ENCODE peak calls at places on chromosome 21, in four cellular contexts. One of them, this sample, is unnamed.

GRCh38 chr21:41164981-41165650 is 2.8 kb upstream of the BACE2 start:
- DNase-seq in ovary: no peak
- DNase-seq in stomach: peak; percentile 89
- DNase-seq in gastrocnemius medialis: peak; percentile 30
- DNase-seq in this sample: no peak

GRCh38 chr21:26177187-26177586 is 6.6 kb upstream of the APP start:
- DNase-seq in ovary: no peak
- DNase-seq in stomach: no peak
- DNase-seq in gastrocnemius medialis: no peak
- DNase-seq in this sample: peak; percentile 9

GRCh38 chr21:36589352-36589971 is 109.5 kb upstream of the SIM2 start:
- DNase-seq in ovary: no peak
- DNase-seq in stomach: peak; percentile 54
- DNase-seq in gastrocnemius medialis: no peak
- DNase-seq in this sample: peak; percentile 23

GRCh38 chr21:29308456-29308783 is 9.7 kb downstream of the BACH1 start:
- DNase-seq in ovary: no peak
- DNase-seq in stomach: no peak
- DNase-seq in gastrocnemius medialis: no peak
- DNase-seq in this sample: no peak

GRCh38 chr21:7917729-7918128 is 2603.7 kb upstream of the TPTE start:
- DNase-seq in ovary: no peak
- DNase-seq in stomach: no peak
- DNase-seq in gastrocnemius medialis: no peak
- DNase-seq in this sample: no peak

GRCh38 chr21:40829791-40830190 is 17.2 kb downstream of the DSCAM start:
- DNase-seq in ovary: no peak
- DNase-seq in stomach: no peak
- DNase-seq in gastrocnemius medialis: no peak
- DNase-seq in this sample: no peak

GRCh38 chr21:28298251-28298672 is 694.4 kb downstream of the LTN1 start:
- DNase-seq in ovary: no peak
- DNase-seq in stomach: no peak
- DNase-seq in gastrocnemius medialis: no peak
- DNase-seq in this sample: no peak

GRCh38 chr21:25994758-25995163 is 175.8 kb downstream of the APP start:
- DNase-seq in ovary: no peak
- DNase-seq in stomach: no peak
- DNase-seq in gastrocnemius medialis: no peak
- DNase-seq in this sample: no peak

GRCh38 chr21:30838536-30838935 is 9.0 kb upstream of the KRTAP7-1 start:
- DNase-seq in ovary: no peak
- DNase-seq in stomach: no peak
- DNase-seq in gastrocnemius medialis: no peak
- DNase-seq in this sample: no peak

GRCh38 chr21:29338256-29338655 is 39.5 kb downstream of the BACH1 start:
- DNase-seq in ovary: no peak
- DNase-seq in stomach: no peak
- DNase-seq in gastrocnemius medialis: no peak
- DNase-seq in this sample: no peak

GRCh38 chr21:29271927-29272333 is 26.8 kb upstream of the BACH1 start:
- DNase-seq in ovary: no peak
- DNase-seq in stomach: no peak
- DNase-seq in gastrocnemius medialis: no peak
- DNase-seq in this sample: no peak

GRCh38 chr21:24280591-24280990 is 1326.7 kb downstream of the MRPL39 start:
- DNase-seq in ovary: no peak
- DNase-seq in stomach: no peak
- DNase-seq in gastrocnemius medialis: no peak
- DNase-seq in this sample: no peak

GRCh38 chr21:20040768-20041167 is 957.4 kb upstream of the NCAM2 start:
- DNase-seq in ovary: no peak
- DNase-seq in stomach: no peak
- DNase-seq in gastrocnemius medialis: no peak
- DNase-seq in this sample: no peak

GRCh38 chr21:17690078-17690494 is 77.4 kb upstream of the BTG3 start:
- DNase-seq in ovary: no peak
- DNase-seq in stomach: no peak
- DNase-seq in gastrocnemius medialis: no peak
- DNase-seq in this sample: no peak

GRCh38 chr21:29499734-29500343 is 201.1 kb downstream of the BACH1 start:
- DNase-seq in ovary: no peak
- DNase-seq in stomach: no peak
- DNase-seq in gastrocnemius medialis: no peak
- DNase-seq in this sample: no peak

GRCh38 chr21:28196981-28197380 is 795.7 kb downstream of the LTN1 start:
- DNase-seq in ovary: no peak
- DNase-seq in stomach: no peak
- DNase-seq in gastrocnemius medialis: no peak
- DNase-seq in this sample: no peak

GRCh38 chr21:14376854-14377253 is 6.1 kb downstream of the HSPA13 start:
- DNase-seq in ovary: no peak
- DNase-seq in stomach: no peak
- DNase-seq in gastrocnemius medialis: no peak
- DNase-seq in this sample: no peak

GRCh38 chr21:28235169-28235892 is 757.3 kb downstream of the LTN1 start:
- DNase-seq in ovary: no peak
- DNase-seq in stomach: no peak
- DNase-seq in gastrocnemius medialis: no peak
- DNase-seq in this sample: no peak

GRCh38 chr21:17929514-17929913 is 110.4 kb upstream of the C21orf91 start:
- DNase-seq in ovary: no peak
- DNase-seq in stomach: no peak
- DNase-seq in gastrocnemius medialis: no peak
- DNase-seq in this sample: no peak

GRCh38 chr21:29540289-29540688 is 241.6 kb downstream of the BACH1 start:
- DNase-seq in ovary: no peak
- DNase-seq in stomach: no peak
- DNase-seq in gastrocnemius medialis: no peak
- DNase-seq in this sample: no peak

GRCh38 chr21:16492892-16493291 is 763.1 kb downstream of the USP25 start:
- DNase-seq in ovary: no peak
- DNase-seq in stomach: no peak
- DNase-seq in gastrocnemius medialis: no peak
- DNase-seq in this sample: no peak

GRCh38 chr21:15592271-15592860 is 137.4 kb upstream of the USP25 start:
- DNase-seq in ovary: no peak
- DNase-seq in stomach: no peak
- DNase-seq in gastrocnemius medialis: no peak
- DNase-seq in this sample: no peak

GRCh38 chr21:36237441-36237840 is 80.8 kb downstream of the DOP1B start:
- DNase-seq in ovary: no peak
- DNase-seq in stomach: no peak
- DNase-seq in gastrocnemius medialis: no peak
- DNase-seq in this sample: no peak

GRCh38 chr21:33712022-33712803 is 69.9 kb downstream of the ITSN1 start:
- DNase-seq in ovary: no peak
- DNase-seq in stomach: no peak
- DNase-seq in gastrocnemius medialis: no peak
- DNase-seq in this sample: no peak
- TF ChIP-seq POLR2A in ovary: no peak
- TF ChIP-seq POLR2A in stomach: no peak
- TF ChIP-seq POLR2A in gastrocnemius medialis: no peak
- TF ChIP-seq POLR2A in this sample: no peak

GRCh38 chr21:34887729-34888568 is 161.2 kb downstream of the RUNX1 start:
- DNase-seq in ovary: peak; percentile 57
- DNase-seq in stomach: peak; percentile 82
- DNase-seq in gastrocnemius medialis: peak; percentile 88
- DNase-seq in this sample: peak; percentile 69

GRCh38 chr21:34884346-34884929 is 164.7 kb downstream of the RUNX1 start:
- DNase-seq in ovary: no peak
- DNase-seq in stomach: no peak
- DNase-seq in gastrocnemius medialis: no peak
- DNase-seq in this sample: no peak

GRCh38 chr21:34885125-34885524 is 164.0 kb downstream of the RUNX1 start:
- DNase-seq in ovary: no peak
- DNase-seq in stomach: no peak
- DNase-seq in gastrocnemius medialis: no peak
- DNase-seq in this sample: no peak

GRCh38 chr21:34886554-34887385 is 162.3 kb downstream of the RUNX1 start:
- DNase-seq in ovary: peak; percentile 34
- DNase-seq in stomach: no peak
- DNase-seq in gastrocnemius medialis: no peak
- DNase-seq in this sample: no peak

GRCh38 chr21:34885636-34886553 is 163.2 kb downstream of the RUNX1 start:
- DNase-seq in ovary: peak; percentile 38
- DNase-seq in stomach: no peak
- DNase-seq in gastrocnemius medialis: no peak
- DNase-seq in this sample: no peak
- H3K36me3 ChIP-seq in ovary: no peaks in the 10 kb centered on the region
- H3K36me3 ChIP-seq in stomach: no peaks in the 10 kb centered on the region
- H3K36me3 ChIP-seq in gastrocnemius medialis: no peaks in the 10 kb centered on the region
- H3K36me3 ChIP-seq in this sample: no peaks in the 10 kb centered on the region

DNA sequence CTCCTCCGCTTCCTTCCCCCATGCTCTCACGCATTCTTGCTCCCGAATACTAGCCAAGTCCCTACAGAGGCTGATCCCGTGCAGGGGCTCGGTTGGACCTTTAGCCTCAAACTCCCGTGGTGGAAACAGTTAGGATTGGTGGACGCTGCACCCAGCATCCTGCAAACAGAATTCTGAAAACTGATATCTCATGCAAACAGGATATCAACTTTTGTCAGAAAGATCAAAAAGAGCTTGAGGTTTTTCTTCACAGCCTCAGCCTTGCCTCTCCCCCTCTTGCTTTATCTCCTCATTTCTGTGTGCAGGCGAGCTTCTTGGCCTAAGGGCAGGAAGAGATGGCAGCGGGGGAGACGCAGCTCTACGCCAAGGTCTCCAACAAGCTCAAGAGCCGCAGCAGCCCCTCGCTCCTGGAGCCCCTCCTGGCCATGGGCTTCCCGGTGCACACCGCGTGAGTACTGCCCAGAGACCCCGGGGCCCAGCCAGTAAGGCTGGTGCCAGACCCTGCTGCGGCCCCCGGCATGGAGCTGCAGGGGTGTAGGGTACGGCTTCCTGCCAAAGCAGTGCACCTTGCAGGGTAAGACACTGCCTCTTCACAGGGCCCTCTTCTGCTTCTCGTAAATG is at the start of gene UBASH3A:
- DNase-seq in ovary: no peak
- DNase-seq in stomach: no peak
- DNase-seq in gastrocnemius medialis: no peak
- DNase-seq in this sample: no peak
- TF ChIP-seq POLR2A in ovary: no peak
- TF ChIP-seq POLR2A in stomach: no peak
- TF ChIP-seq POLR2A in gastrocnemius medialis: no peak
- TF ChIP-seq POLR2A in this sample: no peak

DNA sequence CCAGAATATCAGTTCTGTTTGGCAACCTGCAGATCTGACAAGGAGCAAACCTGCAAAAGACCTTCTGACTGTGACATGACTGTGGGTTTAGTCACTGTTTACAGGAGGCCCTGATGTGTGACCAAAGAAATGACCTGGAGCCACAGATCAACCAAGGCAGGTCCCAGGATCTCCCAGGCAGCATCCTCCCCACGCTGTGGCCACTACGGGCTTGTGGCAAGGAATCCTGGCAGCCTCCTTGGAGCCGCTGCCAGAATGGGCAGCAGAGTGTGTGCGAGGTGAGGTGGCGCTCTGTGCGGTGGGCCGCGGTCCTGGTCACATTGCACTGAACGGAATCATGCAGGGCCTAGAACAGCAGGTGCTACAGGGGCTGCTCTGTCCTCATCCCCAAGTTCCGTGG is 15.9 kb downstream of the MCM3AP start:
- DNase-seq in ovary: no peak
- DNase-seq in stomach: no peak
- DNase-seq in gastrocnemius medialis: no peak
- DNase-seq in this sample: no peak
- H3K36me3 ChIP-seq in ovary: no peaks in the 10 kb centered on the region
- H3K36me3 ChIP-seq in stomach: peaks cover 100% of the 10 kb centered on the region
- H3K36me3 ChIP-seq in gastrocnemius medialis: peaks cover 100% of the 10 kb centered on the region
- H3K36me3 ChIP-seq in this sample: peaks cover 85% of the 10 kb centered on the region

DNA sequence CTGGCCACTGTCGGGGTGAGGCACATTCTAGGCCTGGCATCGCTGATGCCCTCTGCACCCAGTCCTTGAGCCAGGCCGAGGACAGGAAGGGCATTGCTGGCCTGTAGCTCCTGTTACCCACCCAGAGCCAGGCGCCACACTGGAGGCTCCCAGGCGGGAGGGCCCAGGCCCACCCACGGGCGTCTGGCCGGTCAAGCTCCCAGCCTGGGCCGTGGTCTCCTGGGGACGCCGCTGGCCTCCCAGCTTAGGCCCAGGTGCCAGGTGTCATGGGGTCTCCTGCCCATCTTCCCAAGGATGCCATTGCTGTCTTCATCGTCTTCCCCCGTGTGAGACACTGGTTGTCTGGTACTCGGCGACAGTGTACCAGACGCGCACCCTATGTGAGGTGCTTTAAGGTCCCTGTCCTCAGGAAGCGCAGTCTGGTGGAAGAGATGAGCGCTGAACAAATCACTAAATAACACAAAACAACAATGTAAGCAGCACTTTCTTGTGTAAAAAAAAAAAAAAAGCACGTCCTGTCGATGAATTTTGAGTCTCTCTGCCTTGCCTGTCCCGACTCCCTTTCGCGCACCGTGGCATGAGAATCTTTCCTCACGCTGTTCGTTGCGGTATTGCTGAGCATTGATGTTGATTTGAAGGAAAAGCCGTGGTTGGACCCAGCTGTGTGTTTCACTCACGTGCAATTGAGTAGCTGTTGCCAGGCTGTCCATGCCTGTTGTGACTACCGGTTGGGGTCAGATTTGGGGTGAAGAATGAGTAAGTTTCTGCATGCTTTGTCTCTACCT is 27.0 kb upstream of the TRAPPC10 start:
- DNase-seq in ovary: no peak
- DNase-seq in stomach: no peak
- DNase-seq in gastrocnemius medialis: no peak
- DNase-seq in this sample: no peak
- TF ChIP-seq POLR2A in ovary: no peak
- TF ChIP-seq POLR2A in stomach: no peak
- TF ChIP-seq POLR2A in gastrocnemius medialis: no peak
- TF ChIP-seq POLR2A in this sample: no peak

GRCh38 chr21:45267390-45267760 is 20.3 kb downstream of the POFUT2 start:
- DNase-seq in ovary: peak; percentile 13
- DNase-seq in stomach: peak; percentile 5
- DNase-seq in gastrocnemius medialis: no peak
- DNase-seq in this sample: no peak
- H3K36me3 ChIP-seq in ovary: no peaks in the 10 kb centered on the region
- H3K36me3 ChIP-seq in stomach: peaks cover 95% of the 10 kb centered on the region
- H3K36me3 ChIP-seq in gastrocnemius medialis: peaks cover 72% of the 10 kb centered on the region
- H3K36me3 ChIP-seq in this sample: peaks cover 61% of the 10 kb centered on the region

DNA sequence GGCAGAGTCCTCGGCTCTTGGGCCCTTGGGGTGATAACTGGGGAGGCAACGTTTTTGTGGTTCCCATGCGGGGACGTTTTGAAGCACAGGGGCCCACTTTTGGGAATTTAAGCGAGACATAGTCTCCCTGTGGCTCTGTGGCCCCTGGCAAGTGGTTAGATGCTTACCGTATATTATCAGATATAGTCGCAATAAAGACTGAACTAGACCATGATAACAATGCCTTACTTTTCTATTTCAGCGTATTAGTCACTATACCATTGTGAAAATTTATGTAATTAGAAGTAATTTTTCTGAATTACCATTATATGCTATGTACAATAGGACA is 538 bp upstream of the RCAN1 start:
- DNase-seq in ovary: no peak
- DNase-seq in stomach: no peak
- DNase-seq in gastrocnemius medialis: no peak
- DNase-seq in this sample: no peak
- TF ChIP-seq POLR2A in ovary: no peak
- TF ChIP-seq POLR2A in stomach: no peak
- TF ChIP-seq POLR2A in gastrocnemius medialis: no peak
- TF ChIP-seq POLR2A in this sample: no peak

GRCh38 chr21:32338209-32338921 is 39.7 kb downstream of the MRAP start:
- DNase-seq in ovary: no peak
- DNase-seq in stomach: no peak
- DNase-seq in gastrocnemius medialis: no peak
- DNase-seq in this sample: no peak
- H3K36me3 ChIP-seq in ovary: no peaks in the 10 kb centered on the region
- H3K36me3 ChIP-seq in stomach: peaks cover 99% of the 10 kb centered on the region
- H3K36me3 ChIP-seq in gastrocnemius medialis: peaks cover 79% of the 10 kb centered on the region
- H3K36me3 ChIP-seq in this sample: peaks cover 41% of the 10 kb centered on the region